ENCODE peak calls at places on chromosomes 11 and 22, in nine cellular contexts. O is ACHN; G is dorsolateral prefrontal cortex; A is AG04450; W is GM04503; H is EL; T is tibial nerve; F is foreskin keratinocyte; Z is stimulated activated naive CD4-positive, alpha-beta T cell. S is an unnamed sample.
A peak's percentile ranks its signal among the peaks of the same experiment; 100 is the strongest.

GRCh38 chr11:77002776-77003175 is 31.4 kb upstream of the B3GNT6 start:
- DNase-seq in O (no peak), G (no peak), A (no peak), W (no peak), H (no peak), T (no peak), F (no peak), Z (no peak), S (no peak)

GRCh38 chr11:15816996-15817395 is 539.4 kb downstream of the SOX6 start:
- DNase-seq in O (no peak), G (no peak), A (no peak), W (no peak), H (no peak), T (no peak), F (no peak), Z (no peak), S (no peak)

GRCh38 chr22:18927020-18927419 is 9.1 kb downstream of the PRODH start:
- DNase-seq in O (no peak), G (no peak), A (no peak), W (no peak), H (no peak), T (no peak), F (no peak), Z (no peak), S (no peak)

GRCh38 chr11:36455658-36456111 is 54.4 kb downstream of the TRAF6 start:
- DNase-seq in O (peak; percentile 82), G (no peak), A (peak; percentile 87), W (peak; percentile 98), H (peak; percentile 100), T (peak; percentile 52), F (peak; percentile 94), Z (no peak), S (peak; percentile 14)

GRCh38 chr11:128458316-128458715 is 129.0 kb downstream of the ETS1 start:
- DNase-seq in O (peak; percentile 30), G (no peak), A (peak; percentile 55), W (peak; percentile 81), H (peak; percentile 97), T (no peak), F (peak; percentile 81), Z (no peak), S (peak; percentile 23)

GRCh38 chr11:67117667-67118058 is 1.4 kb upstream of the KDM2A start:
- DNase-seq in O (no peak), G (peak; percentile 27), A (no peak), W (no peak), H (peak; percentile 21), T (no peak), F (no peak), Z (peak; percentile 40), S (no peak)

GRCh38 chr11:40187092-40187403 is 1272.4 kb downstream of the LRRC4C start:
- DNase-seq in O (no peak), G (no peak), A (no peak), W (no peak), H (no peak), T (no peak), F (no peak), Z (no peak), S (no peak)

GRCh38 chr11:122784325-122785155 is 53.8 kb upstream of the CRTAM start:
- DNase-seq in O (peak; percentile 11), G (no peak), A (peak; percentile 88), W (peak; percentile 82), H (peak; percentile 97), T (peak; percentile 77), F (peak; percentile 90), Z (no peak), S (peak; percentile 80)

GRCh38 chr22:29531419-29531818 is 22.1 kb downstream of the THOC5 start:
- DNase-seq in O (no peak), G (no peak), A (no peak), W (no peak), H (no peak), T (no peak), F (no peak), Z (no peak), S (no peak)

GRCh38 chr11:613369-613968 is 2.3 kb downstream of the IRF7 start:
- DNase-seq in O (peak; percentile 56), G (no peak), A (no peak), W (no peak), H (peak; percentile 60), T (peak; percentile 68), F (peak; percentile 58), Z (peak; percentile 83), S (peak; percentile 82)

GRCh38 chr22:28014141-28015055 is 95.3 kb upstream of the PITPNB start:
- DNase-seq in O (no peak), G (no peak), A (no peak), W (no peak), H (no peak), T (no peak), F (no peak), Z (no peak), S (no peak)

GRCh38 chr22:44731357-44731970 is 20.9 kb upstream of the ARHGAP8 start:
- DNase-seq in O (no peak), G (no peak), A (no peak), W (no peak), H (no peak), T (no peak), F (no peak), Z (no peak), S (no peak)

GRCh38 chr22:34903416-34903815 is 162.5 kb upstream of the ISX start:
- DNase-seq in O (no peak), G (no peak), A (no peak), W (no peak), H (peak; percentile 9), T (no peak), F (no peak), Z (no peak), S (no peak)

GRCh38 chr11:57567210-57567511 is 311 bp downstream of the UBE2L6 start:
- DNase-seq in O (peak; percentile 31), G (no peak), A (no peak), W (peak; percentile 6), H (no peak), T (peak; percentile 9), F (peak; percentile 12), Z (no peak), S (peak; percentile 34)

GRCh38 chr22:27577570-27577969 is 224.0 kb downstream of the MN1 start:
- DNase-seq in O (no peak), G (no peak), A (no peak), W (no peak), H (no peak), T (no peak), F (no peak), Z (no peak), S (no peak)

GRCh38 chr11:19811391-19811790 is 98.8 kb downstream of the NAV2 start:
- DNase-seq in O (no peak), G (no peak), A (no peak), W (no peak), H (no peak), T (no peak), F (no peak), Z (no peak), S (no peak)

GRCh38 chr11:105861225-105861624 is 160.8 kb downstream of the MSANTD4 start:
- DNase-seq in O (peak; percentile 11), G (no peak), A (no peak), W (no peak), H (no peak), T (no peak), F (no peak), Z (no peak), S (no peak)

GRCh38 chr11:7630002-7630401 is 43.3 kb downstream of the CYB5R2 start:
- DNase-seq in O (no peak), G (no peak), A (no peak), W (no peak), H (no peak), T (no peak), F (no peak), Z (no peak), S (no peak)

GRCh38 chr11:10908215-10908990 is 50.5 kb upstream of the ZBED5 start:
- DNase-seq in O (no peak), G (no peak), A (peak; percentile 86), W (peak; percentile 85), H (peak; percentile 99), T (no peak), F (peak; percentile 75), Z (no peak), S (no peak)

GRCh38 chr11:105689636-105690035 is 79.8 kb downstream of the GRIA4 start:
- DNase-seq in O (peak; percentile 22), G (no peak), A (no peak), W (no peak), H (no peak), T (no peak), F (no peak), Z (no peak), S (no peak)

GRCh38 chr22:32318361-32318760 is 39.3 kb upstream of the RFPL3 start:
- DNase-seq in O (no peak), G (no peak), A (no peak), W (no peak), H (no peak), T (no peak), F (no peak), Z (no peak), S (no peak)

GRCh38 chr11:7775689-7776088 is 21.1 kb downstream of the OR5P2 start:
- DNase-seq in O (no peak), G (no peak), A (no peak), W (no peak), H (no peak), T (no peak), F (no peak), Z (no peak), S (no peak)

GRCh38 chr22:36397081-36397766 is 9.5 kb upstream of the MYH9 start:
- DNase-seq in O (peak; percentile 52), G (no peak), A (no peak), W (no peak), H (peak; percentile 94), T (no peak), F (peak; percentile 83), Z (no peak), S (peak; percentile 21)